ENCODE peak calls at places on chromosomes 7 and 10, in ten cellular contexts. T is cardiac muscle cell, D is lower lobe of right lung, K is SK-N-MC, O is left lung, W is psoas muscle, A is sigmoid colon, C is colonic mucosa, J is GM23248, I is fibroblast of lung. Y is an unnamed sample. For H3K36me3, the result is how much of the 10 kb centered on the place peaks cover.

GRCh38 chr7:109351493-109351892 is 781.8 kb downstream of the DNAJB9 start:
- DNase-seq in T (no peak), D (no peak), K (no peak), O (no peak), W (no peak), A (no peak), C (no peak), J (no peak), I (no peak), Y (no peak)

GRCh38 chr10:114631678-114632417 is 26.2 kb downstream of the ABLIM1 start:
- DNase-seq in T (peak), D (peak), K (no peak), O (no peak), W (peak), A (peak), C (peak), J (peak), I (no peak), Y (peak)

GRCh38 chr10:11715815-11716494 is 26.2 kb upstream of the ECHDC3 start:
- DNase-seq in T (no peak), D (peak), K (no peak), O (peak), W (no peak), A (no peak), C (peak), J (no peak), I (no peak), Y (no peak)

GRCh38 chr10:95341716-95342130 is 50.9 kb upstream of the PDLIM1 start:
- DNase-seq in T (no peak), D (no peak), K (peak), O (no peak), W (no peak), A (no peak), C (no peak), J (peak), I (peak), Y (no peak)

GRCh38 chr7:144629011-144629410 is 206.8 kb downstream of the TPK1 start:
- DNase-seq in T (no peak), D (no peak), K (no peak), O (no peak), W (no peak), A (no peak), C (no peak), J (no peak), I (no peak), Y (no peak)

GRCh38 chr7:112020800-112021199 is 185.4 kb downstream of the DOCK4 start:
- DNase-seq in T (no peak), D (no peak), K (no peak), O (no peak), W (no peak), A (no peak), C (no peak), J (no peak), I (no peak), Y (no peak)

GRCh38 chr10:124087672-124088634 is 5.4 kb downstream of the CHST15 start:
- DNase-seq in T (no peak), D (peak), K (no peak), O (peak), W (no peak), A (peak), C (peak), J (no peak), I (no peak), Y (no peak)

GRCh38 chr7:11727864-11728263 is 104.1 kb downstream of the THSD7A start:
- DNase-seq in T (no peak), D (no peak), K (no peak), O (no peak), W (no peak), A (no peak), C (no peak), J (peak), I (peak), Y (no peak)

GRCh38 chr7:2820508-2820934 is 23.6 kb downstream of the GNA12 start:
- DNase-seq in T (no peak), D (peak), K (no peak), O (peak), W (peak), A (peak), C (peak), J (peak), I (peak), Y (no peak)

GRCh38 chr7:101321491-101322401 is at the start of gene IFT22:
- DNase-seq in T (peak), D (peak), K (no peak), O (peak), W (peak), A (peak), C (peak), J (peak), I (peak), Y (peak)

GRCh38 chr10:18100664-18101063 is 39.6 kb upstream of the CACNB2 start:
- DNase-seq in T (no peak), D (no peak), K (no peak), O (no peak), W (no peak), A (no peak), C (no peak), J (peak), I (peak), Y (no peak)

GRCh38 chr10:18109471-18109870 is 30.8 kb upstream of the CACNB2 start:
- DNase-seq in T (no peak), D (no peak), K (no peak), O (no peak), W (no peak), A (no peak), C (no peak), J (no peak), I (no peak), Y (no peak)

GRCh38 chr10:18099420-18099819 is 40.8 kb upstream of the CACNB2 start:
- DNase-seq in T (no peak), D (no peak), K (no peak), O (no peak), W (no peak), A (no peak), C (no peak), J (peak), I (peak), Y (no peak)

GRCh38 chr10:18102404-18102803 is 37.8 kb upstream of the CACNB2 start:
- DNase-seq in T (no peak), D (no peak), K (no peak), O (no peak), W (no peak), A (no peak), C (no peak), J (no peak), I (no peak), Y (no peak)

GRCh38 chr10:18104223-18104872 is 35.9 kb upstream of the CACNB2 start:
- DNase-seq in T (peak), D (peak), K (no peak), O (no peak), W (peak), A (no peak), C (peak), J (peak), I (peak), Y (peak)
- H3K4me3 ChIP-seq in T (no peak), D (no peak), K (no peak), O (no peak), W (no peak), A (no peak), C (no peak), J (no peak), I (no peak), Y (no peak)

DNA sequence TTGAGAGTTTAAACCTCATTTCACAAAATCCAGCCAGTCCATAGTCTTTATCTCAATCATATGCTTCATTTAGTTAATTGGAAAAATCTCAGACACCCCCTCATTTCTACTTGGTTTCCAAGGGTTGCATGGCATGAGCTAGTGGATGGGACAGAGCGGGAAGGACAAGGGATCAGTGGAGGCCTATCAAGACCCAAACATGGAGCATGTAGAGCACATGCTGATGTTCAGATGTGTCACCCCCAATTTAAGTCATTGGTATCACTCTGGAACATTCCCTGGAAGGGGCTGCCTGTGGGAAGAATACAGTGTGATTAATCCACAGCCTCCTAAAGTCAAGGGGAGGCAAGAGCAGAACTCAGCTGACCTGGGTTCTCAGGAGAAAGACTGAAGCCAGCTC is 2.3 kb downstream of the C10orf71 start:
- DNase-seq in T (no peak), D (no peak), K (no peak), O (no peak), W (no peak), A (peak), C (no peak), J (no peak), I (no peak), Y (no peak)
- H3K27ac ChIP-seq in T (no peak), D (no peak), K (no peak), O (no peak), W (peak), A (no peak), C (no peak), J (no peak), I (no peak), Y (no peak)

DNA sequence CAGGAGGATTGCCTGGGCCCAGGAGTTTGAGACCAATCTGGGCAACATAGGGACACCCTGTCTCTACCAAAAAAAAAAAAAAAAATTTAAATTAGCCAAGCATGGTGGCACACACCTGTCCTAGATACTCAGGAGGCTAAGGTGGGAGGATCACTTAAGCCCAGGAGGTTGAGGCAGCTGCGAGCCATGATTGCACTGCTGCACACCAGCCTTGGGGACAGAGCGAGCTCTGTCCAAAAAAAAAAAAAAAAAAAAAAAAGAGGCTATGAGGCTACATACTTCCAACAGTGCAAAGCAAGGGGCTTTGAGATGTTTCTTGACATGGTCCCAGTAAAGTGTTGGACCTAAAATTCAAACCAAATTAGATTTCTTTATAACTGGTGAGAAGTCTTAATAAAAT is 15.9 kb downstream of the CALU start:
- DNase-seq in T (no peak), D (no peak), K (no peak), O (no peak), W (no peak), A (no peak), C (no peak), J (no peak), I (no peak), Y (no peak)
- H3K36me3 ChIP-seq in T (half or more), D (half or more), K (half or more), O (under half), W (half or more), A (half or more), C (under half), J (half or more), I (under half), Y (half or more)

DNA sequence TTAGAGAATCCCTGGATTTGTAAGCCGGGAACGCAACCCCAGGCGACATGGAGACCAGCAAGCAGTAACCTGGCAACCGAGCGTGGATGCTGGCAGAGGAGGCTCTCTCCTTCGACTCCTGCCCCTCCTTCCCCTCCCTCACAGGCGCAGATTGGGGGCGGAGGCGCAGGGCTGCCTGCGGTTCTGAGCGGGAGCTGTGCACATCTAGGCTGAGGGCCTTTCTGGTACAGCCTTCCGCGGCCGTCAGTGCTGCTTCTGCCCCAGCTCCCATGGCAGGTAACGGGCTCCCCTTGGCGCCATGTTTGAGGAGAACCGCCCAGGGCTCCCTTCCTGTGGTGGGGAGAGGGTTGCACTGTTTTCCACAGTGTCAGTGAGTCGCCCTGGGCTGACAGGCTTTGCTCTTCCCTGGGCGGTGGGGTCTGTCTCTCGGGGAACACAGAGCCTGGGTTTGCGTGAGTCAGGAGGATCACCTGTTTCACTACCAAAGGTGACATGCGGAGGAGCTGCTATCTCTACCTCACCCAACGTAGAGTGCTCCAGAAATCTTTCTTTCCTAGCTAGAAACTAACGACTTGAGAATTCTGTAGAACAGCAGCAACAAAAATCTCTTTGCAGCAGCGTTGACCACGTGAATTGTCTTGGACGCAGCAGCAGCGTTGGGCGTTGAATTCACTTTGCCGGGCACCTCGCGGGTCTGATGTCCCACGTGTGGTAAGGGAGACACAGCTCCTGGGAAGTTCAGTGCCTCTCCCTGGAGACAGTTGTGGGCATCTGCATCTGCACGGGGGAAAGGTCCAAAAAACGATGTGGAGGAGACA is 154.8 kb upstream of the COBL start:
- DNase-seq in T (no peak), D (no peak), K (no peak), O (no peak), W (no peak), A (no peak), C (no peak), J (no peak), I (no peak), Y (no peak)
- H3K4me3 ChIP-seq in T (no peak), D (no peak), K (no peak), O (no peak), W (no peak), A (no peak), C (no peak), J (no peak), I (no peak), Y (no peak)

DNA sequence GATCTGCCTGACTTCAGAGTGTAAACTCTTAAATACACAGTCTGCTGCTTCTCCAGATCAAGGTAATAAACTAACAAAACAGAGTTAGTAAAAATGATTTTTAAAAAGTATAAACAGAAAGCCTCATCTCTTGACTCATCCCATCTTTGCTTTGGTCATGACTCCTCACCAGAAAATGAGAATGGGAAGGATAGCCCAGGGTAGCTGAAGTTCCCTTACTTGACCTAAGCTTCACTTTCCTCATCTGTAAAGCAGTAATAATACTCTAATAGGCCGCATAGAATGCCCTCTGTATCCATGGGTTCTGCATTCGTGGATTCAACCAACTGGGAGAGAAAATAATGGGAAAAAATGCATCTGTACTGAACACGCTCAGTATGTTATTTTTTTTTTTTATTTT is 11.3 kb upstream of the SLC25A28 start:
- DNase-seq in T (no peak), D (no peak), K (no peak), O (no peak), W (no peak), A (no peak), C (no peak), J (peak), I (peak), Y (no peak)
- H3K27ac ChIP-seq in T (no peak), D (no peak), K (no peak), O (no peak), W (no peak), A (no peak), C (no peak), J (peak), I (no peak), Y (no peak)

GRCh38 chr7:40024841-40025240 is 74.8 kb downstream of the CDK13 start:
- DNase-seq in T (no peak), D (no peak), K (no peak), O (no peak), W (no peak), A (no peak), C (no peak), J (no peak), I (no peak), Y (no peak)

GRCh38 chr7:40024048-40024447 is 74.0 kb downstream of the CDK13 start:
- DNase-seq in T (no peak), D (no peak), K (no peak), O (no peak), W (no peak), A (no peak), C (no peak), J (no peak), I (no peak), Y (no peak)

GRCh38 chr7:40027545-40027944 is 77.5 kb downstream of the CDK13 start:
- DNase-seq in T (no peak), D (no peak), K (no peak), O (no peak), W (no peak), A (no peak), C (no peak), J (no peak), I (no peak), Y (no peak)
- H3K36me3 ChIP-seq in T (under half), D (under half), K (under half), O (under half), W (under half), A (under half), C (under half), J (under half), I (under half), Y (under half)

DNA sequence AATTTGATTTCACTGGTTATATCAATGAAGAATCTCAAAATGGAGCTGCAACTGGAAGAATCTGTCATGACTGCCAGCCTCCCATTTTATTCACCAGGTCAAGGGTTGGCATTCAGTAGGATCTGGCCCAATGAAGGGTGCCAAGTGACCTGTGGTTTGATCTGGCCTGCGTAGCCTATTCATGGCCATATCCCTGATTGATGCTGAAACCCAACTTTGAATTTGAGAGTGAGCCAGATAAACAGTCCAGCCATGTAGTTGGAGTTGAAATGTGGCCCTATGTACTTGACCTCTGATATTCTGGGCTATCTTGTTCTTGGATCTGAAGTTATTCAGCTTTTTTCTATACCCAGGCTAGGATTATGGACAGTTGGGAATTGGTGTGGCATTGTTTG is 1.5 kb downstream of the MKLN1 start:
- DNase-seq in T (no peak), D (no peak), K (no peak), O (no peak), W (no peak), A (no peak), C (no peak), J (peak), I (peak), Y (no peak)
- H3K4me3 ChIP-seq in T (peak), D (peak), K (peak), O (peak), W (peak), A (peak), C (peak), J (peak), I (peak), Y (no peak)

DNA sequence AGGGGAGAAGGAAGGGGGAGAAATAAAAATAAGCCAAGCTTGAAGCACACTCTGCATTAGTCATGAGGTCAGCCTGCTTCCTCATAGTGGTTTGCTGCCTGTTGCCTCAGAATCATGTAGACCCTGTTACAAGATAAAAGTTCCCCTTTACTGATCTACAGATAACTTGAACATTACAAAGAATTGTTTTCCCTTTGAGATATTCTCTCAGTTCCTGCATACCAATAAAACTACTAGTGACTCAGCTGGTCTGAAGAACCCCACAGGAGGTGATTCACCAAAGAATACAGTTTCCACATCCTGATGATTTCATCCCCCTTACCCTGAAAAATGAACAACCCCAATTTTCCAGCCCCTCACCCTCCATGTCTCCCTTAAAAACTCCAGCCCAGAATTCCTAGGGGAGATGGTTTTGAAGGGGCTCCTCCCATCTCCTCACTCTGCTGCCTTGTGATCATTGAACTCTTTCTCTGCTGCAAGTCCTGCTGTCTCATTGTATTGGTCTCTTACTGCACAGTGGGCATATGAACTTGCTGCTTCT is 31.5 kb upstream of the NRP1 start:
- DNase-seq in T (no peak), D (no peak), K (no peak), O (no peak), W (no peak), A (no peak), C (no peak), J (peak), I (peak), Y (no peak)
- H3K27ac ChIP-seq in T (no peak), D (no peak), K (no peak), O (peak), W (no peak), A (no peak), C (no peak), J (peak), I (peak), Y (no peak)

DNA sequence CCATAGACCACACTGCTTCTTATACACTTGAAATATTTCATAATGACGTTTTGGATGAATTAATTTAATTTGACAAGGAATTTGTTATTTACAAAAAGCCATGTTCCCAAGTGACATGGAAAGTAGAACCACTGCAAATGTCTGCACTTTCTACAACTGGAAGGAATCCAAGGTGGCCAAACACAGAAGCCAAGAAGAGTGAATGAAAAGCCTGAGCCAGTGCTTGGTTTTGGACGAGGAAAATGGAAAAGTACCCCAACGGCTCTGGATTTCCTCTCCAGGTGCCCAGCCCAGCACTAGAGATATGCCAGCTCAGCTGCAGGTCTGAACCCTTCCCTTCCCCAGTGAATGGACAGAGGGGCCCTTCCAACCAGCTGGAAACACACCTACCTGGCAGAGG is 279.4 kb downstream of the TNS3 start:
- DNase-seq in T (no peak), D (no peak), K (no peak), O (no peak), W (no peak), A (no peak), C (no peak), J (no peak), I (no peak), Y (no peak)
- H3K36me3 ChIP-seq in T (under half), D (half or more), K (under half), O (under half), W (under half), A (half or more), C (under half), J (under half), I (under half), Y (under half)

GRCh38 chr7:92131764-92132330 is 2.4 kb downstream of the CYP51A1 start:
- DNase-seq in T (no peak), D (no peak), K (no peak), O (no peak), W (no peak), A (no peak), C (no peak), J (no peak), I (no peak), Y (no peak)
- H3K4me3 ChIP-seq in T (peak), D (peak), K (peak), O (no peak), W (no peak), A (no peak), C (no peak), J (peak), I (peak), Y (no peak)